ENCODE peak calls at places on chromosomes 4 and X, in eight cellular contexts. U, V, G, J, S, L, W and H are unnamed samples.
A peak's percentile ranks its signal among the peaks of the same experiment; 100 is the strongest.

GRCh38 chr4:52904421-52904820 is 42.3 kb downstream of the RASL11B start:
- DNase-seq in L (no peak), V (no peak), S (no peak), J (no peak), U (no peak), W (no peak), G (no peak), H (no peak)

GRCh38 chr4:6608758-6609414 is 31.6 kb upstream of the MRFAP1 start:
- DNase-seq in J (peak; percentile 62), W (no peak), V (no peak), L (no peak), U (no peak), S (no peak), G (peak; percentile 38), H (no peak)

GRCh38 chr4:7957113-7957656 is 17.5 kb upstream of the AFAP1 start:
- DNase-seq in U (no peak), G (no peak), V (no peak), W (no peak), L (no peak), S (no peak), J (no peak), H (no peak)

GRCh38 chr4:73653695-73654106 is 33.5 kb upstream of the RASSF6 start:
- DNase-seq in L (peak; percentile 60), U (peak; percentile 65), W (peak; percentile 90), V (no peak), J (peak; percentile 8), G (no peak), S (peak; percentile 33), H (peak; percentile 8)

GRCh38 chr4:17082186-17082585 is 183.7 kb upstream of the LDB2 start:
- DNase-seq in U (peak; percentile 66), S (no peak), L (no peak), J (no peak), V (no peak), W (no peak), G (no peak), H (no peak)

GRCh38 chr4:136691607-136692006 is 840.7 kb downstream of the PCDH18 start:
- DNase-seq in V (no peak), W (no peak), G (no peak), U (no peak), L (no peak), S (no peak), J (no peak), H (no peak)

GRCh38 chr4:57109847-57110634 is at the start of gene IGFBP7:
- DNase-seq in U (peak; percentile 91), L (no peak), S (no peak), W (no peak), J (peak; percentile 3), G (peak; percentile 28), V (no peak), H (peak; percentile 9)

GRCh38 chr4:73759357-73759756 is 19.0 kb downstream of the CXCL8 start:
- DNase-seq in V (no peak), J (no peak), L (no peak), W (no peak), U (no peak), S (no peak), G (no peak), H (no peak)

GRCh38 chrX:35339796-35340195 is 397.2 kb downstream of the FAM47B start:
- DNase-seq in L (no peak), U (no peak), V (no peak), W (no peak), S (no peak), G (no peak), J (no peak), H (no peak)

GRCh38 chr4:106289737-106290136 is 26.3 kb downstream of the TBCK start:
- DNase-seq in V (no peak), S (no peak), G (no peak), J (no peak), U (no peak), L (no peak), W (no peak), H (no peak)

GRCh38 chrX:56974408-56974807 is 20.9 kb downstream of the SPIN3 start:
- DNase-seq in W (no peak), L (no peak), S (no peak), V (no peak), G (no peak), U (no peak), J (no peak), H (no peak)

GRCh38 chr4:62077406-62077805 is 877.3 kb downstream of the ADGRL3 start:
- DNase-seq in U (no peak), V (no peak), W (no peak), G (no peak), L (no peak), S (no peak), J (no peak), H (no peak)

GRCh38 chr4:151097759-151098158 is 1.7 kb upstream of the RPS3A start:
- DNase-seq in W (no peak), S (no peak), J (no peak), U (no peak), V (no peak), L (no peak), G (no peak), H (no peak)

GRCh38 chrX:46461653-46462191 is 83.5 kb downstream of the ZNF674 start:
- DNase-seq in J (peak; percentile 4), U (no peak), G (no peak), W (peak; percentile 67), L (no peak), S (no peak), V (no peak), H (no peak)

GRCh38 chr4:98540803-98541202 is 117.6 kb downstream of the TSPAN5 start:
- DNase-seq in W (no peak), G (no peak), J (no peak), S (no peak), U (no peak), L (no peak), V (no peak), H (no peak)